ENCODE peak calls at places on chromosomes 1 and 21, in six cellular contexts. G is endothelial cell, O is brain microvascular endothelial cell, J is progenitor cell of endocrine pancreas, L is epithelial cell of esophagus, E is sigmoid colon. D is an unnamed sample.

GRCh38 chr21:33070921-33071877 is 1.3 kb downstream of the OLIG1 start:
- DNase-seq in L (peak; percentile 18), J (no peak), G (peak; percentile 26), E (no peak), O (no peak), D (peak; percentile 23)

GRCh38 chr1:8317647-8318360 is at the start of gene SLC45A1:
- DNase-seq in L (peak; percentile 70), O (peak; percentile 48), J (peak; percentile 58), E (peak; percentile 92), G (peak; percentile 56), D (peak; percentile 56)

GRCh38 chr1:2085080-2085479 is 34.9 kb downstream of the PRKCZ start:
- DNase-seq in J (no peak), O (no peak), G (no peak), L (peak; percentile 12), E (no peak), D (no peak)

GRCh38 chr1:205169248-205169647 is 42.3 kb downstream of the DSTYK start:
- DNase-seq in G (no peak), O (no peak), J (no peak), E (no peak), L (no peak), D (no peak)

GRCh38 chr1:68327414-68327813 is 95.1 kb upstream of the WLS start:
- DNase-seq in J (no peak), G (no peak), L (peak; percentile 13), E (no peak), O (no peak), D (no peak)

GRCh38 chr1:40633563-40634376 is 31.7 kb downstream of the RIMS3 start:
- DNase-seq in O (no peak), L (no peak), J (no peak), G (no peak), E (peak; percentile 74), D (no peak)

GRCh38 chr1:47508900-47509488 is 71.2 kb downstream of the FOXD2 start:
- DNase-seq in L (no peak), O (no peak), E (no peak), G (no peak), J (no peak), D (no peak)

GRCh38 chr1:50424045-50424939 is 1.0 kb upstream of the DMRTA2 start:
- DNase-seq in G (no peak), O (no peak), J (no peak), L (peak; percentile 30), E (no peak), D (no peak)

GRCh38 chr1:172477216-172477615 is 33.3 kb upstream of the PIGC start:
- DNase-seq in J (no peak), G (no peak), O (no peak), E (no peak), L (peak; percentile 51), D (no peak)

GRCh38 chr1:171717080-171717479 is 24.8 kb downstream of the VAMP4 start:
- DNase-seq in E (no peak), G (no peak), J (no peak), L (peak; percentile 27), O (no peak), D (no peak)

GRCh38 chr1:45044916-45045315 is 32.9 kb downstream of the UROD start:
- DNase-seq in O (no peak), J (no peak), G (no peak), E (no peak), L (no peak), D (no peak)

GRCh38 chr21:20971296-20971921 is 26.8 kb upstream of the NCAM2 start:
- DNase-seq in E (peak; percentile 66), G (peak; percentile 51), J (no peak), O (peak; percentile 57), L (peak; percentile 52), D (peak; percentile 46)

GRCh38 chr1:108824051-108824450 is 32.8 kb downstream of the AKNAD1 start:
- DNase-seq in L (peak; percentile 45), J (no peak), O (no peak), G (no peak), E (no peak), D (no peak)

GRCh38 chr1:183915634-183916510 is 111.0 kb downstream of the RGL1 start:
- DNase-seq in J (peak; percentile 51), O (peak; percentile 96), G (peak; percentile 73), L (peak; percentile 97), E (peak; percentile 92), D (peak; percentile 74)

GRCh38 chr1:192351550-192351949 is 34.8 kb downstream of the RGS21 start:
- DNase-seq in E (no peak), L (no peak), J (no peak), O (no peak), G (no peak), D (no peak)
- TF ChIP-seq CTCF in E (no peak), L (no peak), J (no peak), O (no peak), G (no peak), D (no peak)

GRCh38 chr1:17516303-17517214 is 22.9 kb upstream of the ARHGEF10L start:
- DNase-seq in O (no peak), L (no peak), J (no peak), G (no peak), E (no peak), D (no peak)

GRCh38 chr1:17520041-17520440 is 19.5 kb upstream of the ARHGEF10L start:
- DNase-seq in E (no peak), G (no peak), J (no peak), O (no peak), L (peak; percentile 96), D (no peak)

GRCh38 chr1:17523487-17524029 is 15.9 kb upstream of the ARHGEF10L start:
- DNase-seq in E (no peak), J (no peak), L (no peak), O (no peak), G (no peak), D (no peak)

GRCh38 chr1:17521946-17522612 is 17.4 kb upstream of the ARHGEF10L start:
- DNase-seq in J (no peak), G (no peak), E (no peak), O (no peak), L (no peak), D (no peak)

DNA sequence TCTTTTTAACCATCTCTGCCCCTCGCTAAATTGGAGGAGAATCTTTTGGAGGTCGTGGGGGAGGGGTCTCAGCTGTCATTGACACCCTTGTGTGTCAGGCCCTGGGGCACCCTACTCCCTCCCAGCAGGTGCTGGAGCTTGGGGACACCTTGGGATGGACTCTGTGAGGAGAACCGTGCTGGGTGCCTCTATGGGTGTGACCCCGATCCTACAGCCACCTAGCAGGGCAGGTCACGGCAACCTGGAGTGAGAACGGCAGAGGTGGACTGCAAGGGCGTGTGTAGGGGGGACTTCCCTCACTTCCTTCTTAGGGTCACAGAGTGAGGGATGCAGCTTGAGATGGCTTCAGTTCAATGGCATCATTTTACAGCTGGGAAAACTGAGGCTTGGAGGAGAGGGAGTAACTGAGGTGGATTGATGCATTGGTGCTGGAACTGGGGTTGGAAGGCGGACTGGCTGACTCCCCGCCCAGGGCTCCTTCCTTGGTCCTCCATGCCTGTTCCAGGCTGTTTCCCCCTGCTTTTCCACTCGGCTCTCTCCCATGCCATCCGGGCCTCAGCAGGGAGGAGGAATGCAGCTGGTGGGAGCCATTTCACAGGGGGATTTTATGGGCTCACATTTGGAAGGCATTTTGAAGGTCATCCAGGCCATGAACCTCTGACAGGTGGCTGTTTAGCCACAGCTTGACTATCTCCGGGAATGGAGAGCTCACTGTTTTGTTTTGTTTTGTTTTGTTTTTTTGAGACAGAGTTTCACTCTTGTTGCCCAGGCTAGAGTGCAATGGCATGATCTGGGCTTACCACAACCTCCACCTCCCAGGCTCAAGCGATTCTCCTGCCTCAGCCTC is 18.8 kb upstream of the ARHGEF10L start:
- DNase-seq in E (no peak), O (no peak), G (no peak), L (no peak), J (no peak), D (no peak)
- TF ChIP-seq CTCF in E (peak; percentile 4), O (no peak), G (no peak), L (no peak), J (no peak), D (no peak)

GRCh38 chr1:21781971-21782867 is 730 bp downstream of the USP48 start:
- DNase-seq in E (peak; percentile 28), G (peak; percentile 30), J (no peak), O (peak; percentile 43), L (peak; percentile 71), D (peak; percentile 26)
- TF ChIP-seq CTCF in E (no peak), G (no peak), J (no peak), O (peak; percentile 57), L (peak; percentile 43), D (no peak)

GRCh38 chr1:175193339-175193950 is 869 bp upstream of the KIAA0040 start:
- DNase-seq in G (no peak), O (no peak), E (no peak), J (no peak), L (peak; percentile 29), D (peak; percentile 3)

GRCh38 chr1:175192111-175192629 is 406 bp downstream of the KIAA0040 start:
- DNase-seq in L (peak; percentile 48), J (no peak), E (peak; percentile 86), O (no peak), G (no peak), D (no peak)

GRCh38 chr1:175191654-175192053 is 922 bp downstream of the KIAA0040 start:
- DNase-seq in G (no peak), J (no peak), E (no peak), L (peak; percentile 39), O (no peak), D (no peak)

GRCh38 chr1:175195281-175195680 is 2.7 kb upstream of the KIAA0040 start:
- DNase-seq in E (no peak), J (no peak), O (no peak), G (no peak), L (no peak), D (no peak)

GRCh38 chr1:175192630-175193338 is at the start of gene KIAA0040:
- DNase-seq in E (peak; percentile 90), O (no peak), G (peak; percentile 56), J (peak; percentile 39), L (peak; percentile 76), D (peak; percentile 39)
- TF ChIP-seq CTCF in E (no peak), O (peak; percentile 4), G (no peak), J (peak; percentile 35), L (no peak), D (no peak)

GRCh38 chr1:228463559-228464455 is 23.4 kb upstream of the RNF187 start:
- DNase-seq in J (peak; percentile 25), L (no peak), G (peak; percentile 31), E (peak; percentile 68), O (no peak), D (peak; percentile 37)
- TF ChIP-seq CTCF in J (peak; percentile 39), L (no peak), G (peak; percentile 27), E (no peak), O (peak; percentile 12), D (peak; percentile 41)

GRCh38 chr1:226438007-226438406 is 30.1 kb upstream of the PARP1 start:
- DNase-seq in G (no peak), O (no peak), L (peak; percentile 37), J (no peak), E (no peak), D (no peak)
- TF ChIP-seq CTCF in G (peak; percentile 51), O (no peak), L (peak; percentile 30), J (peak; percentile 21), E (no peak), D (no peak)

GRCh38 chr1:202656951-202657646 is 53.2 kb downstream of the SYT2 start:
- DNase-seq in E (no peak), J (peak; percentile 63), L (peak; percentile 38), G (peak; percentile 72), O (peak; percentile 35), D (peak; percentile 29)
- TF ChIP-seq CTCF in E (no peak), J (peak; percentile 46), L (no peak), G (peak; percentile 19), O (peak; percentile 68), D (peak; percentile 42)

GRCh38 chr21:34670962-34671348 is 2.2 kb downstream of the CLIC6 start:
- DNase-seq in L (no peak), G (no peak), O (no peak), J (no peak), E (no peak), D (no peak)
- TF ChIP-seq CTCF in L (no peak), G (no peak), O (no peak), J (peak; percentile 43), E (no peak), D (no peak)